ENCODE peak calls at places on chromosome 21, in four cellular contexts. R is IMR-90, P is mesenchymal stem cell, H is H1. D is an unnamed sample.

GRCh38 chr21:18522181-18522771 is 118.7 kb upstream of the TMPRSS15 start:
- DNase-seq in H (no peak), R (no peak), P (peak), D (no peak)

GRCh38 chr21:34550400-34550799 is 38.4 kb upstream of the KCNE1 start:
- DNase-seq in H (no peak), R (no peak), P (no peak), D (no peak)

GRCh38 chr21:30426732-30427131 is 1.0 kb upstream of the KRTAP13-3 start:
- DNase-seq in P (no peak), R (no peak), H (no peak), D (peak)

GRCh38 chr21:15224346-15225086 is 159.7 kb upstream of the NRIP1 start:
- DNase-seq in H (no peak), P (peak), R (peak), D (no peak)

GRCh38 chr21:30616125-30616524 is at the start of gene KRTAP20-1:
- DNase-seq in P (no peak), R (no peak), H (no peak), D (no peak)

GRCh38 chr21:41666641-41667051 is 100.2 kb downstream of the RIPK4 start:
- DNase-seq in H (no peak), R (no peak), P (no peak), D (no peak)

GRCh38 chr21:41557884-41558283 is 49.9 kb upstream of the TMPRSS2 start:
- DNase-seq in P (no peak), R (no peak), H (no peak), D (no peak)

GRCh38 chr21:34845521-34846213 is 176.9 kb downstream of the CLIC6 start:
- DNase-seq in P (peak), H (no peak), R (peak), D (no peak)

GRCh38 chr21:42162831-42163510 is 56.0 kb upstream of the ABCG1 start:
- DNase-seq in H (no peak), R (no peak), P (no peak), D (no peak)

GRCh38 chr21:35075546-35075945 is 26.4 kb upstream of the RUNX1 start:
- DNase-seq in H (no peak), R (peak), P (peak), D (no peak)

GRCh38 chr21:46674430-46675007 is 39.0 kb downstream of the PRMT2 start:
- DNase-seq in P (no peak), R (no peak), H (no peak), D (no peak)

GRCh38 chr21:42565886-42566523 is 52.4 kb downstream of the SLC37A1 start:
- DNase-seq in P (no peak), H (no peak), R (no peak), D (no peak)

GRCh38 chr21:18832950-18833349 is 429.4 kb upstream of the TMPRSS15 start:
- DNase-seq in H (no peak), R (no peak), P (peak), D (no peak)

GRCh38 chr21:41779659-41780058 is 12.8 kb upstream of the RIPK4 start:
- DNase-seq in R (no peak), P (no peak), H (no peak), D (no peak)

GRCh38 chr21:17451364-17451869 is 61.4 kb upstream of the CXADR start:
- DNase-seq in R (peak), H (no peak), P (peak), D (no peak)

GRCh38 chr21:42564561-42564971 is 50.9 kb downstream of the SLC37A1 start:
- DNase-seq in R (no peak), P (no peak), H (no peak), D (no peak)

GRCh38 chr21:38760017-38760761 is 45.5 kb upstream of the ETS2 start:
- DNase-seq in P (peak), R (peak), H (no peak), D (no peak)

GRCh38 chr21:42021751-42022430 is 11.7 kb upstream of the ZBTB21 start:
- DNase-seq in R (no peak), H (peak), P (no peak), D (peak)

GRCh38 chr21:46636550-46637289 is 1.2 kb downstream of the PRMT2 start:
- DNase-seq in H (no peak), P (no peak), R (no peak), D (no peak)

GRCh38 chr21:28229811-28230210 is 762.9 kb downstream of the LTN1 start:
- DNase-seq in H (no peak), P (peak), R (peak), D (no peak)

GRCh38 chr21:34320006-34320405 is 43.8 kb upstream of the KCNE2 start:
- DNase-seq in H (no peak), R (no peak), P (no peak), D (no peak)

GRCh38 chr21:46604975-46605758 is at the start of gene S100B:
- DNase-seq in H (peak), P (no peak), R (no peak), D (peak)

GRCh38 chr21:34670962-34671348 is 2.2 kb downstream of the CLIC6 start:
- DNase-seq in P (no peak), H (no peak), R (no peak), D (no peak)

GRCh38 chr21:18164933-18165332 is 79.7 kb upstream of the CHODL start:
- DNase-seq in H (no peak), P (no peak), R (no peak), D (no peak)

GRCh38 chr21:39083377-39084008 is 99.8 kb downstream of the PSMG1 start:
- DNase-seq in R (no peak), P (peak), H (no peak), D (no peak)

GRCh38 chr21:19565587-19565986 is 1162.0 kb upstream of the TMPRSS15 start:
- DNase-seq in H (no peak), P (no peak), R (no peak), D (no peak)

GRCh38 chr21:28518620-28519019 is 474.1 kb downstream of the LTN1 start:
- DNase-seq in P (no peak), R (peak), H (no peak), D (no peak)

GRCh38 chr21:29534448-29534847 is 235.7 kb downstream of the BACH1 start:
- DNase-seq in P (no peak), R (no peak), H (no peak), D (no peak)

DNA sequence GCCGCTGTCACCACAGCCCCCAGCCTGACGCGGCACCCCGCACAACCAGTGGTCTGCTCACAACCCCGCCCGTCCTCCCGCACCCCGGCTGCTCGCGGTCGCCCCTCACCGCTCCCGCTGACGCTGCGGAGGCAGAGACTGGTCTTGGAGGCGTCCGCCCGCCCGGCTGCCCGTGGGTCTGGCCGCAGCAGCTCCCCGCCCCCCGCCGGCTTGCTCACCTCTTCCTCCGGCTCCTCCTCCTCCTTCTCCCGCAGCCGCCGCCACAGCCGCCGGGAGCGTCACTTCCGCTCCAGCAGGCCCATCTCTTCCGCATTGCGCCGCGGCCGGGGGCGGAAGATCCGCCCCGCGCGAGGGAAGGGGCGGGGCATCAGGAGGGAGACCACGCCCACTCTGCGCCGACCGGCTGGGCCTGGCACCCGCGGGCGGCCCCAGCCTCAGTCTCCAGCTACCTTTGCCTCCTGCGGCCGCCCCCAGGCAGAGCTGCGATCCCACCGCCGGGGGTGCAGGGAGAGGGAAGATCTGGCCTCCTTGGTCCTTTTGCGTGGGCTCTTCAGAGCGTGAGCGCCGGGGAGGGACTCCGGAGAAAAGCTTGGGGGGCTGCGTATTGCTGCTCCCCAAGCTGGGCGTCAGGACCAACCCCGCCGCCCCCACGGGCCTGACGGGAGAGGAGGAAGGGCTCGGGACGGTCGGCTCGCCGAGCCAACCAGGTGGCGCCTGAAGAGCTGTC is at the start of gene SYNJ1:
- DNase-seq in P (peak), H (peak), R (peak), D (peak)
- H3K14ac ChIP-seq in P (no peak), H (no peak), R (peak), D (no peak)

DNA sequence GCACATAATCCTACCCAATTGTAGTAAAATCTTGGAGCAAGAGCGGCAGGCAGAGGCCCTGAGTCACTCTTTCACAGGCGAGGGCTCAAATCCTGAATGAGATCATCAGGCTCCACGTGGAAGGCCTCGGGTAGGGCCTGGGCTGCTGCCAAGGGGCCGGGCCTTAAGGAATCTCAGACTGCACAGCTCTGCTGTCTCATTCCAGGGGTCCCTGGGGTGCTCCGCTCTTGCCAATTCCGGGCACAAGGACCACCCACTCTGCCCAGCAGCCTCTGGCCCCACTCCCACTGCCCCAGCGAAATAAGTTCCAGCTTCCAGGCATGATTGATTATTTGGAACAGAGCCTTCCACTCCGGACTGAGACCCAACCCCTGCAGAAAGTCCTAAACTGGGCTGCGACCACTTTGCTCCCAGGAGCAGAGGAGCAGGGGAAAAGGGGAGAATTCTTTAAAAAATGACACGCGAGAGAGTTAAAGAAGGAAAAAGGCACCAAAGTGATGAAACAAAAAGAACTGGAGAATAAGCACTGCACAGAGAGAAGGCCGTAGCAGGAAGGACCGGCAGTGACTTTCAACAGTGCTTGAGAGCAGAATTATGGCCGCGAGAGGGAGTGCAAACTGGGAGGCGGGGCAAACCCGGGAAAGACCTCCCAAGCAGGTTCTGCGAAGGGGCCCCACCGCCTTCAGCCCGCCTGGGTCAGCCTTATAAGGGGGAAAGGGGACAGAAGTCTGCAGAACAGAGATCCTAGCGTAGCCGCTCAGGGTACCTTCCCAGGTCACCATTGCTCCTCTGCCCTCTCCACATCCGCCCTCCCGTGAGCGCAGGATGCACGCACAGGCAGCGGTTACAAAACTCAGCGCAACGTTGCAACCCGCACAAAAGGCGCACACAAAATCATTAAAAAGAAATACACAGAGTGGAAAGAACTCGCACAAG is 2.0 kb downstream of the ADAMTS1 start:
- DNase-seq in R (peak), H (peak), P (peak), D (peak)
- H3K14ac ChIP-seq in R (peak), H (no peak), P (no peak), D (peak)

DNA sequence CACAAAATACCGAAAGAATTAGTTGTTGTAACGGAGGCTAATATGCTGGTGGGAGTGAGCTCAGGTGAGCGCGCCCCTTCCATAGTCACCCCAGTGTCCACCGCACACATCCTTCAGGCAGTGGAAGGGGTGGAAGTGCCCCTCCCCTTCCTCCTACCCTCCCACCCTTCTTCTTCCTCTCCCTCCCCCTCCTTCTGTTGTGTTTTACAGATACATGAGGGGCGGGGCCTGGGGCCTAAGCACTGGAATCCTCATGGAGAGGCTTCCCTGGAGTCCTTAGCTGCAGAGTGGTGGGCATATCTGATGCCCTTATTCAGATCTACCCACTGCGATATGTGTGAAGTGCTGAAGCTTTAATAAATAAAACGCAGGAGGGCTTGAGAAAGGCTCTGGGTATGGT is 10.3 kb upstream of the ADARB1 start:
- DNase-seq in R (no peak), P (no peak), H (no peak), D (peak)
- H3K14ac ChIP-seq in R (peak), P (no peak), H (no peak), D (no peak)

DNA sequence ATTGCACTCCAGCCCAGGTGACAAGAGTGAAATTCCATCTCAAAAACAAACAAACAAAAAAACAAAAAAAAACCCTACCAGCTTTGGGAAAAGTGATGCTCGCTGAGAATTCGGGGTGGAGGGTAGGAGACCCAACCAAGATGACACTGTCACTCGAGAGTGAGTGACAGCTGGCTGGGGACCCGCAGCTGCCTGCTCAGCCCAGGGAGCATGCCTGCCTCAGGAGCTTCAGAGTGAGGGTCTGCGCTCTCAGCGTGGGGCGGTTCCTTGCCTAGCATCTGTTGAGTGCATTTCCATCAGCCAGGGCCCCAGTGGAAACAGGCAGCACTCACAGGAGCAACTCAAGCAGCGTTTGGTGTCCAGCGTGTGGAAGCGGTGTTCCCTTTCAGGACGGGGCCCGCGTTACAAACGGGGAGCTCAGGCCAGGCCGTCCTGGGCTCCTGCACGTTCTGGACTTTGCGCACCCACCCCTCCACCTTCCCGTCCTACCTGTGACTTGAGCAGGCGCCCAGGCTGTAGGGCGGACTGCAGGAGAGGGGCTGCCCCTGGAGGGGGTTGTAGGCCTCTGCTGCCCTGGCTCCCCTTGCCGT is 5.9 kb downstream of the CSTB start:
- DNase-seq in P (no peak), R (no peak), H (no peak), D (no peak)
- H3K14ac ChIP-seq in P (no peak), R (no peak), H (no peak), D (no peak)

DNA sequence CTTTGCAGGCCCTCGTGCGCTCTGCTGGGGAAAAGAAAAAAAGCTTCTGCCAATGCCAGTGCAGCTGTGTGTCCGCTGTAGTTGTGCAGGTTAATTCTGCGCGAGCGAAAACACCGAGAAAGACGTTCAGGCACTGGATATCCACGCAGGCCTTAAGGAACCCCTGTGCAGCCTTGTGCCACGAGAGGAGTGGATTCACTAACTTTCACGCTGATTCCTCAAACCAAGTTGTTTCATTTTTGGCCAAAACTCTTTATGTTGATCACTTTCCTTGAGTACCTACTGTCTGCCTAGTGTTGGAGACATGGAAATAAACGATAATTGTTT is 583 bp upstream of the SCAF4 start:
- DNase-seq in R (no peak), P (no peak), H (no peak), D (no peak)
- H3K14ac ChIP-seq in R (peak), P (no peak), H (no peak), D (peak)

DNA sequence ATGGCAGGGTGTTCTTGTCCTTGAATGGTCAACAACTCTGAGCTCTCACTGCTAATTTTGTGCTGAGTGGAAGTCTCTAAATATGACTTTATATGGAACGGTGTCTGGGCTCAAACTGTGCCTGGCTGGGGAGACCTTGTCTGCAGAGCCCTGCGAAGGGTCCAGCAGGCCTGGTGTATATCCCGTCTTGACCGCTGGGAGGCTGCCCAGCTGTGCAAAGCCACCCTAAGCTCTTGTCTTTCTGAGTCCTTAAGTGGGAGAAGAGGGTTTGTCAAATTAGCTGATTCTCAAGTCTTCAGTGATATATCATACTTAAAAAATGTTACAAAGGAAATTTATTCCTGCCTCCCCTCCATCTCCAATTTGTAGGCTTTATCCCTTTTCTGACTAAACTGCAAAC is 198.7 kb downstream of the KCNJ6 start:
- DNase-seq in P (no peak), R (no peak), H (no peak), D (no peak)
- H3K14ac ChIP-seq in P (no peak), R (no peak), H (no peak), D (no peak)

GRCh38 chr21:40531016-40531415 is 315.9 kb downstream of the DSCAM start:
- DNase-seq in R (no peak), H (no peak), P (no peak), D (no peak)
- H3K14ac ChIP-seq in R (no peak), H (no peak), P (no peak), D (no peak)

GRCh38 chr21:25566645-25567044 is 40.6 kb downstream of the MRPL39 start:
- DNase-seq in H (no peak), P (no peak), R (no peak), D (no peak)
- H3K14ac ChIP-seq in H (no peak), P (no peak), R (no peak), D (no peak)

GRCh38 chr21:45575304-45575992 is 33.2 kb upstream of the SLC19A1 start:
- DNase-seq in P (no peak), R (no peak), H (no peak), D (no peak)
- H3K14ac ChIP-seq in P (no peak), R (no peak), H (no peak), D (no peak)

GRCh38 chr21:25691931-25692330 is 42.8 kb downstream of the ATP5PF start:
- DNase-seq in P (no peak), R (peak), H (no peak), D (no peak)

GRCh38 chr21:25687787-25688186 is 46.9 kb downstream of the ATP5PF start:
- DNase-seq in H (no peak), P (no peak), R (no peak), D (no peak)

GRCh38 chr21:25689226-25689625 is 45.5 kb downstream of the ATP5PF start:
- DNase-seq in R (peak), H (no peak), P (no peak), D (no peak)

DNA sequence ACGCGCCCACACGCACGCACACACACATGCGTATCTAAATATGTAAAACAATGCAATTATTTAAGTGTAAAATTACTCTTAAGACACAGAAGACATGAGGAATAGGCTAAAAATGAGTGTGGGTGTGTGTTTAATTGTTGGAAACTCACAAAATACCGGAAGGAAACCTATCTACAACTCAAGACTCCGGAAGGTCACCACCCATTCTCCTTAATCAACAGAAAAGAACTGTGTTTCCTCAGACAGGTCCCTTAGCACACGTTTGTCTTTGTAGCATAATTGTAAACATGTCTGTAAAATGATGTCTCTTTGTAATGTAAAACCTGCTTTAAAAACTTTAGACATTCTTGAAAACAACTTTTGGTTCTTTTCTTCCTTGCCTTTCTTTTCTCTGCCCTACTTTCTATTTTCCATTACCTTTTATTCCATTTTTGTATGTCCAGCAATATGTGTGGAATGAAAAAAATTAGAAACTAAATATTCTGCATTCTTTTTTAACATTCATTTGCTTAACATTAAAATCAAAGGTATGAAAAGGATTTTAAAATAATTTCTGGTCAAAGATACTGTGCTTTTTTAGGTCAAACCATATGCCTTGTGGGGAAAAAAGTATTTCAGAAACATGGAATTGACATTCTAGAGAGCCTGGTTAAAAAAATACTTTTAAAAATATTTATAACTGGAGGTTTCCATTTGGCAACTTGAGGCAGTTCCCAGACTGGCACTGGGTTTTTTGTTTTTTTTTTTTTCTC is 46.2 kb downstream of the ATP5PF start:
- DNase-seq in R (no peak), P (no peak), H (no peak), D (no peak)
- H3K14ac ChIP-seq in R (no peak), P (no peak), H (no peak), D (no peak)

D was measured in H9.